ENCODE peak calls at places on chromosome 5, in five cellular contexts. M, A, J, V and L are unnamed samples.
A peak's percentile ranks its signal among the peaks of the same experiment; 100 is the strongest.

GRCh38 chr5:123937230-123937629 is 425.3 kb downstream of the CSNK1G3 start:
- DNase-seq in M (peak; percentile 33), A (peak; percentile 40), J (peak; percentile 72), V (peak; percentile 33), L (peak; percentile 0)

GRCh38 chr5:170641589-170642031 is 137.8 kb downstream of the KCNIP1 start:
- DNase-seq in M (no peak), A (no peak), J (no peak), V (no peak), L (no peak)

GRCh38 chr5:111800351-111800750 is 43.4 kb upstream of the NREP start:
- DNase-seq in M (no peak), A (no peak), J (no peak), V (no peak), L (no peak)

GRCh38 chr5:124748687-124749594 is 2.5 kb upstream of the ZNF608 start:
- DNase-seq in M (peak; percentile 59), A (peak; percentile 95), J (peak; percentile 92), V (peak; percentile 95), L (no peak)

GRCh38 chr5:139637438-139638089 is 10.6 kb upstream of the CXXC5 start:
- DNase-seq in M (peak; percentile 93), A (peak; percentile 90), J (no peak), V (peak; percentile 84), L (peak; percentile 30)

GRCh38 chr5:91341159-91341558 is 42.0 kb downstream of the ARRDC3 start:
- DNase-seq in M (no peak), A (no peak), J (no peak), V (no peak), L (no peak)

GRCh38 chr5:1336106-1336561 is 8.8 kb downstream of the CLPTM1L start:
- DNase-seq in M (no peak), A (no peak), J (no peak), V (no peak), L (no peak)

GRCh38 chr5:57676228-57677098 is 193.9 kb upstream of the ACTBL2 start:
- DNase-seq in M (no peak), A (no peak), J (no peak), V (no peak), L (no peak)

GRCh38 chr5:15946026-15946425 is 233.6 kb downstream of the MARCHF11 start:
- DNase-seq in M (no peak), A (no peak), J (no peak), V (no peak), L (no peak)

GRCh38 chr5:68046445-68046844 is 169.1 kb upstream of the PIK3R1 start:
- DNase-seq in M (no peak), A (peak; percentile 98), J (peak; percentile 24), V (no peak), L (no peak)

GRCh38 chr5:120955795-120956194 is 491.7 kb downstream of the PRR16 start:
- DNase-seq in M (no peak), A (no peak), J (no peak), V (no peak), L (no peak)

GRCh38 chr5:39755452-39755851 is 330.7 kb upstream of the DAB2 start:
- DNase-seq in M (no peak), A (peak; percentile 32), J (no peak), V (no peak), L (no peak)

GRCh38 chr5:23627976-23628375 is 120.6 kb downstream of the PRDM9 start:
- DNase-seq in M (no peak), A (no peak), J (no peak), V (no peak), L (no peak)

GRCh38 chr5:59038169-59039002 is 455.5 kb downstream of the RAB3C start:
- DNase-seq in M (no peak), A (peak; percentile 43), J (no peak), V (no peak), L (no peak)

DNA sequence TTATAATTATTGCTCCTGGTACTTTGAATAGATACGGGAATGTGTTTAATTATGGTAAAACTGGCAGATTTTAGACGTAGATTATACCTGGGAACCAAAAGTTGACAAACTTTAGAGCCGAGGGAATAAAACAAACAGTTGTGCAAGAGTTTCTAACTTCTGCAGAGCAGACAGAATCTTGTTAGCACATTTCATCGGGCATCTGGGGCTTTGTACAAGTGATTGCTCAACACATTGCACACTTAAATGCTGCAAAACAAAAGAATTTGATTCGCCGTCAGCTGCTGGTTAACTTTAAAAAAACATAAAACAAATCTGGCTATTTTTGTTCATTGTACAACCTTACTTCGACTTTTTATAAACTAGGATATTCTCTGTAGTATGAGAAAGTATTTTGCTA is 398.1 kb downstream of the MAN2A1 start:
- DNase-seq in M (no peak), A (peak; percentile 40), J (no peak), V (no peak), L (no peak)
- H3K4me1 ChIP-seq in M (no peaks in the 10 kb centered on the region), A (no peaks in the 10 kb centered on the region), J (no peaks in the 10 kb centered on the region), V (no peaks in the 10 kb centered on the region), L (no peaks in the 10 kb centered on the region)

GRCh38 chr5:150901446-150901845 is 3.3 kb downstream of the ZNF300 start:
- DNase-seq in M (no peak), A (no peak), J (no peak), V (no peak), L (no peak)

GRCh38 chr5:150905312-150905683 is 518 bp upstream of the ZNF300 start:
- DNase-seq in M (peak; percentile 11), A (no peak), J (no peak), V (no peak), L (no peak)

DNA sequence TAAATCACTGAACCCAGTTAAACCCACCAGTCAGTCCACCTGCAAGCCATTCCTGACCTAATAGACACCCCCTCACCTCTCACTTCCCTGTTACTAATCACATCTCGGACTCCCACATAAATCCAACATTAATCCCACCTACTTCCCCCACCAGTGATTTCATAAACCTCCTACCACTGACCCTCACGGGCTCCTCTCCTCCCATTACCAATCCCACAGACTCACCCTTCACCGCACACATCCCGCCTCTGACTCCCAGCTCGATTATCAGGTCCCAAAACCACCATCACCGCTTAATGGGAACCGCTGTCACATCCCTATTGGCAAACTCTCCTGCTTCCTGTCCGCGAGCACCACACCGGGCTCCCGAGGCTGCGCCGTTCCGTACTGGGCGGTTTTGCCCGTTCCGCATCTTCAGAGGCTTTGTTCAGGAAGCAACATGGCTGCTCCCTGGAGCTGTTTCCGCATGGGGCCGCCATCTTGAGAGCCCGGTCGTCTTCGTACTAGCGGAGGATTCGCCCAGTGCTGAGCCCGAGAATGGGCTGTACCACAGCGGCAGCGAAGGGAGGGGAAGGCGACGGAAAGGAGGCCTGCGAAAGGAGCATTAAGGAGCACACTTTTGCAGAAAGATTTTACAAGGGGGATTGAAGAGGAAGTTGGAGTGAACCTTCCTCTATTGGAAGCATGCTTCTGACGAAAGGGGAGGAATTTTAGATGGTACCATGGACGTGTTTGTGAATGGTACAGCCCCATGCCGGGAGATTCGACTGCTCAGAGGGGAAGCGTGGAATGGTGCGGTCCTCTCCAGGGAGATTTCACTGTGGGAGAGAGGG is at the start of gene ZNF300:
- DNase-seq in M (peak; percentile 92), A (peak; percentile 95), J (no peak), V (peak; percentile 87), L (peak; percentile 37)
- H3K9me3 ChIP-seq in M (peaks cover 23% of the 10 kb centered on the region), A (peaks cover 89% of the 10 kb centered on the region), J (no peaks in the 10 kb centered on the region), V (no peaks in the 10 kb centered on the region), L (peaks cover 46% of the 10 kb centered on the region)

GRCh38 chr5:177508837-177509236 is 789 bp downstream of the DOK3 start:
- DNase-seq in M (peak; percentile 70), A (no peak), J (no peak), V (no peak), L (no peak)
- H3K4me3 ChIP-seq in M (peak overlapping the region; percentile 37), A (no peak overlapping the region), J (no peak overlapping the region), V (peak overlapping the region; percentile 30), L (no peak overlapping the region)

GRCh38 chr5:143226361-143226760 is 177.1 kb downstream of the NR3C1 start:
- DNase-seq in M (no peak), A (no peak), J (no peak), V (no peak), L (no peak)
- H3K4me1 ChIP-seq in M (peaks cover 15% of the 10 kb centered on the region), A (peaks cover 5% of the 10 kb centered on the region), J (no peaks in the 10 kb centered on the region), V (no peaks in the 10 kb centered on the region), L (peaks cover 61% of the 10 kb centered on the region)

GRCh38 chr5:102511666-102512065 is 12.9 kb upstream of the SLCO6A1 start:
- DNase-seq in M (no peak), A (peak; percentile 26), J (no peak), V (no peak), L (no peak)
- H3K9me3 ChIP-seq in M (no peaks in the 10 kb centered on the region), A (no peaks in the 10 kb centered on the region), J (no peaks in the 10 kb centered on the region), V (no peaks in the 10 kb centered on the region), L (no peaks in the 10 kb centered on the region)

DNA sequence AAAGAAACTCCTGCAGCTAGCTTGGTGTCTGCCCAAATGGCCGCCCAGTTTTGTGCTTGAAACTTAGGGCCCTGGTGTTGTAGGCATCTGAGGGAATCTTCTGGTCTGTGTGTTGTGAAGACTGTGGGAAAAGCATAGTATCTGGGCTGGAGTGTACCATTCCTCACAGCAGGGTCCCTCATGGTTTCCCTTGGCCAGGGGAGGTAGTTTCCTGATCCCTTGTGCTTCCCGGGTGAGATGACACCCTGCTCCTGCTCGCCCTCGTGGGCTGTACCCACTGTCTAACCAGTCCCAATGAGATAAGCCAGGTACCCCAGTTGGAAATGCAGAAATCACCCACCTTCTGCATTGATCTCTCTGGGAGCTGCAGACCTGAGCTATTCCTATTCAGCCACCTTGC is 182.8 kb downstream of the GDNF start:
- DNase-seq in M (no peak), A (no peak), J (no peak), V (no peak), L (no peak)
- H3K4me3 ChIP-seq in M (no peak overlapping the region), A (no peak overlapping the region), J (no peak overlapping the region), V (no peak overlapping the region), L (no peak overlapping the region)

DNA sequence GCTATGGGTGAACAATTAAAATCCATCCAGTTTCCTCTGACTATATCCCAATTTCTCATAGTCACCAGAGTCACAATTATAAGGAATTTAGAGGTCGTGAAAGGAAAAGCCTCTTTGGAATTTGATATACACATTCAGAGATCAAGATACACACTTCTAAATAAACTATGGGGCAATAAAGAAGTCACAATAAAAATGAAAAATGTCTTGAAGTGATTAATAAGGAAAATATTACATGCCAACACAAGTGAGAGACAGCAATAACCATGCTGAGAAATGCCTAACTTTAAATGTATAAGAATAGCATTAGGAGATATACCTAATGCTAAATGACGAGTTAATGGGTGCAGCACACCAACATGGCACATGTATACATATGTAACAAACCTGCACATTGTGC is 54.9 kb upstream of the ADAMTS19 start:
- DNase-seq in M (no peak), A (no peak), J (no peak), V (no peak), L (no peak)
- H3K4me1 ChIP-seq in M (no peaks in the 10 kb centered on the region), A (no peaks in the 10 kb centered on the region), J (no peaks in the 10 kb centered on the region), V (no peaks in the 10 kb centered on the region), L (no peaks in the 10 kb centered on the region)

DNA sequence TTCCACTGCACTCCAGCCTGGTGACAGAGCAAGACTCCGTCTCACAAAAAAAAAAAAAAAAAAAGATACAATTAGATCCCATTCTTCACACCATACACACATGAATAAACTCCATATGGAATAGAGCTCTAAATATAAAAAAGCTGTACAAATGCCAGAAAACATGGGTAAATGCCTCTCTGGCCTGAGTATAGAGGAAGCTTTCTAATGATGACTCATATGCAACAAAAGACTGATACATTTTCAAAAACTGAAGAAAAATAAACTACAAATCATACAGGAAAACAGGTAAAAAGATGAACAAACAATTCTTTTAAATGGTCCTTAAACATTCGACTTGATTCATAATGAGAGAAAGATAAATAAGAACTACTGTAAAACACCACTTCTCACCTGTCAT is 8.6 kb downstream of the ZFP62 start:
- DNase-seq in M (no peak), A (no peak), J (no peak), V (no peak), L (no peak)
- H3K9me3 ChIP-seq in M (peaks cover 45% of the 10 kb centered on the region), A (peaks cover 32% of the 10 kb centered on the region), J (peaks cover 25% of the 10 kb centered on the region), V (no peaks in the 10 kb centered on the region), L (peaks cover 31% of the 10 kb centered on the region)